ENCODE peak calls at places on chromosomes 11 and 22, in eight cellular contexts. One of them, this sample, is unnamed. For H4K20me1, the result is how much of the 10 kb centered on the place peaks cover.

GRCh38 chr22:41964106-41964494 is 5.1 kb upstream of the SEPTIN3 start:
- DNase-seq in fibroblast of lung: no peak
- DNase-seq in GM23338: no peak
- DNase-seq in neural progenitor cell: no peak
- DNase-seq in hepatocyte: no peak
- DNase-seq in OCI-LY7: no peak
- DNase-seq in endothelial cell of umbilical vein: no peak
- DNase-seq in GM23248: no peak
- DNase-seq in this sample: peak

GRCh38 chr22:43186272-43187170 is at the start of gene TTLL12:
- DNase-seq in fibroblast of lung: peak
- DNase-seq in GM23338: peak
- DNase-seq in neural progenitor cell: peak
- DNase-seq in hepatocyte: peak
- DNase-seq in OCI-LY7: peak
- DNase-seq in endothelial cell of umbilical vein: peak
- DNase-seq in GM23248: peak
- DNase-seq in this sample: peak

GRCh38 chr11:1012740-1013627 is 23.5 kb downstream of the MUC6 start:
- DNase-seq in fibroblast of lung: no peak
- DNase-seq in GM23338: no peak
- DNase-seq in neural progenitor cell: no peak
- DNase-seq in hepatocyte: no peak
- DNase-seq in OCI-LY7: peak
- DNase-seq in endothelial cell of umbilical vein: no peak
- DNase-seq in GM23248: no peak
- DNase-seq in this sample: no peak

GRCh38 chr11:47507016-47507631 is 45.8 kb downstream of the CELF1 start:
- DNase-seq in fibroblast of lung: peak
- DNase-seq in GM23338: no peak
- DNase-seq in neural progenitor cell: no peak
- DNase-seq in hepatocyte: no peak
- DNase-seq in OCI-LY7: no peak
- DNase-seq in endothelial cell of umbilical vein: no peak
- DNase-seq in GM23248: peak
- DNase-seq in this sample: peak

GRCh38 chr11:36241512-36241911 is 47.7 kb downstream of the COMMD9 start:
- DNase-seq in fibroblast of lung: no peak
- DNase-seq in GM23338: no peak
- DNase-seq in neural progenitor cell: no peak
- DNase-seq in hepatocyte: no peak
- DNase-seq in OCI-LY7: no peak
- DNase-seq in endothelial cell of umbilical vein: no peak
- DNase-seq in GM23248: no peak
- DNase-seq in this sample: no peak

GRCh38 chr11:128157423-128158298 is 429.7 kb downstream of the ETS1 start:
- DNase-seq in fibroblast of lung: peak
- DNase-seq in GM23338: peak
- DNase-seq in neural progenitor cell: peak
- DNase-seq in hepatocyte: peak
- DNase-seq in OCI-LY7: peak
- DNase-seq in endothelial cell of umbilical vein: peak
- DNase-seq in GM23248: peak
- DNase-seq in this sample: peak

GRCh38 chr22:47165338-47165931 is 403.0 kb downstream of the TBC1D22A start:
- DNase-seq in fibroblast of lung: no peak
- DNase-seq in GM23338: no peak
- DNase-seq in neural progenitor cell: no peak
- DNase-seq in hepatocyte: no peak
- DNase-seq in OCI-LY7: no peak
- DNase-seq in endothelial cell of umbilical vein: no peak
- DNase-seq in GM23248: no peak
- DNase-seq in this sample: peak

GRCh38 chr11:75100314-75100713 is 3.6 kb upstream of the OR2AT4 start:
- DNase-seq in fibroblast of lung: no peak
- DNase-seq in GM23338: no peak
- DNase-seq in neural progenitor cell: no peak
- DNase-seq in hepatocyte: no peak
- DNase-seq in OCI-LY7: peak
- DNase-seq in endothelial cell of umbilical vein: no peak
- DNase-seq in GM23248: peak
- DNase-seq in this sample: peak

GRCh38 chr11:71476926-71477636 is 24.1 kb downstream of the NADSYN1 start:
- DNase-seq in fibroblast of lung: no peak
- DNase-seq in GM23338: no peak
- DNase-seq in neural progenitor cell: no peak
- DNase-seq in hepatocyte: no peak
- DNase-seq in OCI-LY7: no peak
- DNase-seq in endothelial cell of umbilical vein: no peak
- DNase-seq in GM23248: no peak
- DNase-seq in this sample: no peak

GRCh38 chr22:41403532-41404318 is 22.0 kb downstream of the TEF start:
- DNase-seq in fibroblast of lung: peak
- DNase-seq in GM23338: peak
- DNase-seq in neural progenitor cell: peak
- DNase-seq in hepatocyte: peak
- DNase-seq in OCI-LY7: peak
- DNase-seq in endothelial cell of umbilical vein: peak
- DNase-seq in GM23248: peak
- DNase-seq in this sample: peak

GRCh38 chr11:44857490-44857889 is 93.2 kb downstream of the TP53I11 start:
- DNase-seq in fibroblast of lung: no peak
- DNase-seq in GM23338: no peak
- DNase-seq in neural progenitor cell: no peak
- DNase-seq in hepatocyte: no peak
- DNase-seq in OCI-LY7: no peak
- DNase-seq in endothelial cell of umbilical vein: no peak
- DNase-seq in GM23248: no peak
- DNase-seq in this sample: peak

GRCh38 chr22:23113067-23113846 is 28.5 kb downstream of the RSPH14 start:
- DNase-seq in fibroblast of lung: peak
- DNase-seq in GM23338: no peak
- DNase-seq in neural progenitor cell: no peak
- DNase-seq in hepatocyte: peak
- DNase-seq in OCI-LY7: peak
- DNase-seq in endothelial cell of umbilical vein: no peak
- DNase-seq in GM23248: no peak
- DNase-seq in this sample: no peak

GRCh38 chr22:23113847-23114720 is 27.7 kb downstream of the RSPH14 start:
- DNase-seq in fibroblast of lung: no peak
- DNase-seq in GM23338: no peak
- DNase-seq in neural progenitor cell: no peak
- DNase-seq in hepatocyte: no peak
- DNase-seq in OCI-LY7: no peak
- DNase-seq in endothelial cell of umbilical vein: no peak
- DNase-seq in GM23248: no peak
- DNase-seq in this sample: peak

GRCh38 chr22:23114721-23115020 is 27.1 kb downstream of the RSPH14 start:
- DNase-seq in fibroblast of lung: no peak
- DNase-seq in GM23338: no peak
- DNase-seq in neural progenitor cell: no peak
- DNase-seq in hepatocyte: no peak
- DNase-seq in OCI-LY7: no peak
- DNase-seq in endothelial cell of umbilical vein: no peak
- DNase-seq in GM23248: no peak
- DNase-seq in this sample: peak

GRCh38 chr22:23110922-23111527 is 30.8 kb downstream of the RSPH14 start:
- DNase-seq in fibroblast of lung: no peak
- DNase-seq in GM23338: no peak
- DNase-seq in neural progenitor cell: no peak
- DNase-seq in hepatocyte: peak
- DNase-seq in OCI-LY7: no peak
- DNase-seq in endothelial cell of umbilical vein: no peak
- DNase-seq in GM23248: no peak
- DNase-seq in this sample: no peak

DNA sequence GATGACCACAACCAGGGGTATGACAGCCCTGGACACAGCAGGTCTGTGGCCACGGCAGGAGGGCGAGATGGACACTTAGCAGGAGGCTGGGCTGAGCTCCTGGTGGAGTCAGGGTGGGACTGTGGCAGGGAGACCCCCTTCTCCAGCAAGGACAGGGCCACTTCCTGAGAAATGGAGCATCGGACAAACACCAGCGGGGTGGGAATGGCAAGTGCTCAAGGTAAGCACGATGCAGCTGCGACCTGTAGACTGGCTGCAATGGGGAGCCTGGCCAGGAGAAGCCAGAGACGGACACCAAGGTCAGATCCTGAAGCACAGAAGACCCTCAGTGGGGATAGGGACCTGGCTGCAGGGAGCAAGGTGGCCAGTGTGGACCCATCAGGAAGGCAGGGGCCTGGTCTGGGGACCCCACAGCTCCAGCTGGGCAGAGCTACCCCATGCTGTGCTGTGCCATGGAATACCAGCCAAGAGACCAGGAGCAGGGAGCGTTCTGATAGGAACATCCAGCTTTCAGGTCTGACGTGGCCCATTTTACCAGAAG is 29.2 kb downstream of the RSPH14 start:
- DNase-seq in fibroblast of lung: no peak
- DNase-seq in GM23338: no peak
- DNase-seq in neural progenitor cell: no peak
- DNase-seq in hepatocyte: no peak
- DNase-seq in OCI-LY7: no peak
- DNase-seq in endothelial cell of umbilical vein: no peak
- DNase-seq in GM23248: no peak
- DNase-seq in this sample: peak
- H4K20me1 ChIP-seq in fibroblast of lung: under half
- H4K20me1 ChIP-seq in GM23338: under half
- H4K20me1 ChIP-seq in neural progenitor cell: under half
- H4K20me1 ChIP-seq in hepatocyte: under half
- H4K20me1 ChIP-seq in OCI-LY7: under half
- H4K20me1 ChIP-seq in endothelial cell of umbilical vein: under half
- H4K20me1 ChIP-seq in GM23248: under half
- H4K20me1 ChIP-seq in this sample: under half

DNA sequence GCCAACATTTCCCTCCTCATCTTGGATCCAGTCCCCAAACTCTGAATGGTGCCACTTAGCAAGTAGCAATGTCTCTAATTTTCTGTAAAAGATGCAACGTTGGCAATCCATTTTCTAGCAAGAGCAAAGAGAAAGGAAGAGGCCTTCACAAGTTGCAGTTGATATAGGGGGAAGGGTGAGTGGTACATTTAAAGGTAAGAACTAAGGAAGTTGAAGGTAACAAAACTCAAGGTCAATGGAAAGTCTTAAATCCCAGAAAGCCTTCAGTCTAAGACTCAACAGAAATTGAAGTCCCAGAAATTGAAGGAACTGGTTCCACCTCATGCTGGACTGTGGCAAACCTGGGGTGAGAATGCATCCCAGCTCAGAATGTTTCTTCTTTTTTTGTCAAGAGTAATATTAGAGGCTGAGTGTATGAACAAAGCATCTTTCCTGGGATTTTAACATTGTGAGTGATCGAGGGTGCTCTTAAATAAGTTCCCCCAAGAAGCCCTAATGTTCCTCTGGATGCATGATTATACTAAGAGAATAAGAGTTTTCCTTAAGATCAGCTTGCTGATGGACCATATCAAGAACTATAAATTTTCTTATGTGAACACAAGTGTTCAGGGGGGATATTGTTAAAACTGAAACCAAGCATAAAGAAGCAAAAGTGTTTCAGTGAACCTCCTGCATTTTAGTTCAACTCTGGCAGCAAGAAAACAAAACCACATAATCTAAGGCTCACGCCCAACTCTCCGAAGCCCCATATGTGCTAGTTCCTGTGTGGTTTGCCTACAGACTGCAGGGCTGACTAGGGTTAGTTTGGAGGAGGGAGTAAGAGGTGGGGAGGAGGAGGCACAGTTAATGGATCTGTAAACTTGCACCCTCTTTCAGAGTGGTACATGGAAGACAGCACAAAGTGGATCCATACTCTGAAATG is at the start of gene GRAP2:
- DNase-seq in fibroblast of lung: no peak
- DNase-seq in GM23338: no peak
- DNase-seq in neural progenitor cell: no peak
- DNase-seq in hepatocyte: no peak
- DNase-seq in OCI-LY7: peak
- DNase-seq in endothelial cell of umbilical vein: no peak
- DNase-seq in GM23248: no peak
- DNase-seq in this sample: no peak
- H3K4me2 ChIP-seq in fibroblast of lung: no peak
- H3K4me2 ChIP-seq in GM23338: no peak
- H3K4me2 ChIP-seq in neural progenitor cell: no peak
- H3K4me2 ChIP-seq in hepatocyte: no peak
- H3K4me2 ChIP-seq in OCI-LY7: peak
- H3K4me2 ChIP-seq in endothelial cell of umbilical vein: no peak
- H3K4me2 ChIP-seq in GM23248: no peak
- H3K4me2 ChIP-seq in this sample: no peak

DNA sequence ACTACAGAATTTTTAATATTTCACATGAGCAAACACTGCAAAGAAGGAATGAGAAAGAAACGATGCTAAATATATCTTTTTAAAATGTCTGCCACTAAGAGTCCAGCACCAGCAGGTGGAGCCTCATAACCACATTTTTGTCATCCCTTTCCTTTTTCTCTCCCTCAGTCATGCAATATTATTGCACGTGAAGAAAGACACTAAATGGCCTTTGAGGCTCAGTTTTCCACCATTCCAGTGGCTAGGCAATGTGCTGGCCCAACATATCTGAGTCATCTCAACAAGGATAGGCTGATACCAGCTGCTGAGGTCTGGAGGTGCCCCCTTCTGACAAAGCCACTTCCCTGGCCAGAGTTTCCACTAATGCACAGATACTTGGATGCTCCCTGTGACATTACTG is 1.8 kb downstream of the ALKBH8 start:
- DNase-seq in fibroblast of lung: peak
- DNase-seq in GM23338: peak
- DNase-seq in neural progenitor cell: peak
- DNase-seq in hepatocyte: peak
- DNase-seq in OCI-LY7: peak
- DNase-seq in endothelial cell of umbilical vein: peak
- DNase-seq in GM23248: peak
- DNase-seq in this sample: no peak
- H3K27ac ChIP-seq in fibroblast of lung: peak
- H3K27ac ChIP-seq in GM23338: no peak
- H3K27ac ChIP-seq in neural progenitor cell: no peak
- H3K27ac ChIP-seq in hepatocyte: no peak
- H3K27ac ChIP-seq in OCI-LY7: peak
- H3K27ac ChIP-seq in endothelial cell of umbilical vein: peak
- H3K27ac ChIP-seq in GM23248: peak
- H3K27ac ChIP-seq in this sample: peak

DNA sequence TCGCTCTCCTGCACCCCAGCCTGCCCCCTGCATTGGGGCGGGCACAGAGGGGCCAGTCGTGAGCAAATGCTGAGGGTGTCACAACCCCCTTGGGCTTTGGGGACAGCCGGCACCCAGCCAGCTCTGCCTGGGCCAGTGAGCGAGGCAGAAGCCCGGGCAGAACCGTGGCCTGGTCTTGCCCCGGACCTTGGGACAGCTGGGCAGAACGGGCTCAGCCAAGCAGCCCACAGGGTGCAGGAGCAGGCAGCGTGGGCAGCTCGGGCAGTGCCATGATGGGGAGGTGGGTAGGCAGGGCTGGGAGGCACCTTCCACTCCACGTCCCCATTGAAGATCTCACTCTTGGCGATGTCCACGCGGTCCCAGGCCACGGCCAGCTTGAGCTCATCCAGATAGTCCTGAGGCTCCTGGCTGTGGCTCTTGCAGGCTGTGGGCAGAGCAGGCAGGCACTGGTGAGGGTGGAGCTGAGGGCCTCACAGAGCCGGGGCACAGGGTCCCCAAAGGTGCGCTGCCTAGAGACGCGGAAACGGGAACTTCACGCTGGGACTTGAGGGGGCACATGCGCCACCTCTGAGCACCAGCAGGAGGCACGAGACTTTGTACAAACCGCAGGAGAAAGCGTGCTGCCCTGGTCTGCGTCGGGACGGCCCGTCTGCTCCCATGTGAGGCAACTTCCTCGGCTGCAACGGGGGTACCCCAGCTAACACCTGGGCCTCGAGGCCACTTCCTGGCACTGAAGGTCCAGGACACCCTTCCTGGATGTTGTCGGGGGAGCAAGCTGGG is 15.2 kb downstream of the TSSC4 start:
- DNase-seq in fibroblast of lung: no peak
- DNase-seq in GM23338: peak
- DNase-seq in neural progenitor cell: no peak
- DNase-seq in hepatocyte: no peak
- DNase-seq in OCI-LY7: no peak
- DNase-seq in endothelial cell of umbilical vein: no peak
- DNase-seq in GM23248: no peak
- DNase-seq in this sample: no peak
- H4K20me1 ChIP-seq in fibroblast of lung: under half
- H4K20me1 ChIP-seq in GM23338: under half
- H4K20me1 ChIP-seq in neural progenitor cell: under half
- H4K20me1 ChIP-seq in hepatocyte: under half
- H4K20me1 ChIP-seq in OCI-LY7: under half
- H4K20me1 ChIP-seq in endothelial cell of umbilical vein: under half
- H4K20me1 ChIP-seq in GM23248: under half
- H4K20me1 ChIP-seq in this sample: under half

This sample was measured in osteoblast.